ENCODE peak calls at places on chromosomes 13 and 19, in six cellular contexts. U, E, H, A, J and C are unnamed samples.
A peak's percentile ranks its signal among the peaks of the same experiment; 100 is the strongest.

GRCh38 chr19:15198006-15198356 is 2.8 kb downstream of the NOTCH3 start:
- DNase-seq in U (no peak), E (no peak), A (no peak), H (no peak), J (no peak), C (no peak)

GRCh38 chr19:18193388-18194207 is 580 bp downstream of the MPV17L2 start:
- DNase-seq in J (no peak), H (no peak), U (no peak), A (no peak), E (no peak), C (no peak)

GRCh38 chr19:40246292-40247073 is 20.0 kb upstream of the CCNP start:
- DNase-seq in E (no peak), J (no peak), H (no peak), U (no peak), A (no peak), C (no peak)

GRCh38 chr13:50668882-50669281 is 174.6 kb downstream of the DLEU7 start:
- DNase-seq in E (no peak), J (no peak), U (no peak), H (no peak), A (no peak), C (no peak)

GRCh38 chr13:27556109-27556508 is 64.2 kb downstream of the LNX2 start:
- DNase-seq in A (peak; percentile 43), E (peak; percentile 70), J (no peak), H (no peak), U (peak; percentile 78), C (no peak)

GRCh38 chr13:51645154-51645650 is 60.9 kb downstream of the WDFY2 start:
- DNase-seq in A (peak; percentile 68), J (no peak), U (peak; percentile 57), E (peak; percentile 54), H (no peak), C (peak; percentile 86)

GRCh38 chr13:104460553-104460952 is 1394.3 kb upstream of the SLC10A2 start:
- DNase-seq in U (no peak), J (no peak), A (no peak), H (no peak), E (no peak), C (no peak)

GRCh38 chr13:111061338-111062045 is 53.6 kb upstream of the ARHGEF7 start:
- DNase-seq in J (no peak), H (no peak), E (no peak), U (no peak), A (no peak), C (no peak)

GRCh38 chr13:99686944-99687382 is 185.7 kb downstream of the TM9SF2 start:
- DNase-seq in H (no peak), E (no peak), J (peak; percentile 68), U (no peak), A (no peak), C (no peak)

GRCh38 chr19:51570962-51571575 is at the start of gene ZNF175:
- DNase-seq in J (peak; percentile 97), A (peak; percentile 93), U (peak; percentile 96), H (peak; percentile 54), E (peak; percentile 92), C (peak; percentile 98)